ENCODE peak calls at places on chromosomes 7 and 10, in seven cellular contexts. I is IMR-90, U is H1, W is mesendoderm, R is H9, D is mesenchymal stem cell, V is neuronal stem cell. B is an unnamed sample.

GRCh38 chr7:81514546-81514945 is 255.3 kb downstream of the HGF start:
- DNase-seq in R (no peak), U (no peak), W (no peak), I (peak), V (no peak), D (peak), B (peak)

GRCh38 chr7:2517678-2518077 is 1.9 kb upstream of the LFNG start:
- DNase-seq in V (no peak), D (peak), U (no peak), R (no peak), I (peak), W (peak), B (no peak)

GRCh38 chr10:12919574-12919973 is 81.9 kb downstream of the CCDC3 start:
- DNase-seq in D (no peak), W (no peak), V (no peak), R (no peak), U (no peak), I (no peak), B (no peak)

GRCh38 chr7:538764-539685 is 19.4 kb upstream of the PDGFA start:
- DNase-seq in R (no peak), I (no peak), U (no peak), D (peak), W (peak), V (no peak), B (no peak)

GRCh38 chr10:125121003-125121402 is 39.4 kb downstream of the CTBP2 start:
- DNase-seq in U (no peak), R (no peak), W (no peak), I (no peak), D (no peak), V (no peak), B (peak)

GRCh38 chr7:40572810-40573470 is 438.1 kb downstream of the SUGCT start:
- DNase-seq in R (no peak), U (no peak), I (peak), V (no peak), W (no peak), D (peak), B (no peak)

GRCh38 chr7:312409-312808 is 22.4 kb downstream of the FOXL3 start:
- DNase-seq in I (no peak), R (no peak), W (no peak), D (no peak), U (no peak), V (no peak), B (no peak)

GRCh38 chr10:103951183-103951582 is 15.8 kb upstream of the SLK start:
- DNase-seq in W (no peak), I (no peak), V (no peak), U (no peak), D (no peak), R (no peak), B (no peak)

GRCh38 chr7:77923419-77923818 is 124.8 kb downstream of the PHTF2 start:
- DNase-seq in U (no peak), W (no peak), R (no peak), V (no peak), I (no peak), D (peak), B (no peak)

GRCh38 chr7:2651336-2651735 is 19.6 kb downstream of the TTYH3 start:
- DNase-seq in R (no peak), V (no peak), W (no peak), U (no peak), D (no peak), I (no peak), B (no peak)

GRCh38 chr10:132960071-132960472 is 17.7 kb upstream of the CFAP46 start:
- DNase-seq in R (peak), D (no peak), I (no peak), V (no peak), W (peak), U (no peak), B (no peak)

GRCh38 chr10:79239275-79239779 is 107.9 kb upstream of the PPIF start:
- DNase-seq in D (peak), W (peak), R (peak), I (peak), U (peak), V (peak), B (peak)

GRCh38 chr7:84194484-84195260 is at the start of gene SEMA3A:
- DNase-seq in D (peak), R (peak), V (peak), I (peak), U (no peak), W (peak), B (peak)

GRCh38 chr7:56046728-56047445 is 4.4 kb downstream of the PSPH start:
- DNase-seq in U (no peak), I (peak), W (no peak), R (no peak), D (peak), V (no peak), B (no peak)

GRCh38 chr7:98217623-98218582 is 6.7 kb downstream of the BHLHA15 start:
- DNase-seq in W (no peak), U (no peak), I (no peak), R (no peak), D (no peak), V (no peak), B (no peak)

GRCh38 chr10:28393956-28394568 is 91.2 kb upstream of the MPP7 start:
- DNase-seq in R (peak), I (peak), U (peak), W (peak), D (peak), V (peak), B (peak)

GRCh38 chr7:116886550-116887156 is 24.3 kb downstream of the CAPZA2 start:
- DNase-seq in U (no peak), R (no peak), D (no peak), I (no peak), W (no peak), V (no peak), B (no peak)

GRCh38 chr7:151408839-151409554 is 841 bp downstream of the WDR86 start:
- DNase-seq in R (peak), D (peak), W (peak), I (no peak), U (peak), V (no peak), B (no peak)

GRCh38 chr7:19020062-19020461 is 97.4 kb downstream of the TWIST1 start:
- DNase-seq in V (no peak), I (no peak), W (no peak), R (no peak), D (no peak), U (no peak), B (no peak)

GRCh38 chr7:40622830-40623507 is 488.2 kb downstream of the SUGCT start:
- DNase-seq in W (no peak), R (no peak), D (no peak), U (no peak), I (no peak), V (no peak), B (no peak)

GRCh38 chr10:77925410-77925794 is 1.2 kb downstream of the DLG5 start:
- DNase-seq in R (no peak), D (peak), V (no peak), W (peak), U (no peak), I (peak), B (no peak)

GRCh38 chr7:5695709-5696345 is 85.6 kb downstream of the RNF216 start:
- DNase-seq in V (no peak), I (peak), U (no peak), D (peak), W (no peak), R (no peak), B (peak)

GRCh38 chr7:125467996-125468854 is 538.6 kb upstream of the POT1 start:
- DNase-seq in V (no peak), R (peak), U (no peak), D (no peak), I (no peak), W (no peak), B (no peak)

GRCh38 chr10:61475449-61475873 is 22.3 kb upstream of the TMEM26 start:
- DNase-seq in D (peak), I (peak), W (no peak), U (no peak), V (no peak), R (no peak), B (no peak)

GRCh38 chr10:14585287-14586193 is 189.2 kb downstream of the FAM107B start:
- DNase-seq in U (no peak), W (peak), I (no peak), D (no peak), V (no peak), R (peak), B (no peak)

GRCh38 chr10:128934492-128934891 is 532.5 kb upstream of the MGMT start:
- DNase-seq in V (no peak), R (no peak), U (no peak), I (no peak), D (no peak), W (no peak), B (no peak)

GRCh38 chr10:132518572-132519381 is 18.8 kb upstream of the INPP5A start:
- DNase-seq in U (peak), D (peak), W (peak), V (no peak), R (peak), I (no peak), B (peak)

GRCh38 chr10:90635111-90635798 is 222.6 kb downstream of the HTR7 start:
- DNase-seq in V (no peak), R (peak), W (no peak), D (no peak), U (no peak), I (no peak), B (no peak)

GRCh38 chr7:76155938-76156337 is 45.8 kb upstream of the SRRM3 start:
- DNase-seq in I (peak), R (no peak), V (no peak), D (peak), W (no peak), U (no peak), B (peak)

GRCh38 chr10:28628184-28628893 is 49.0 kb upstream of the BAMBI start:
- DNase-seq in W (peak), D (peak), R (peak), I (peak), U (peak), V (peak), B (peak)

GRCh38 chr10:23869548-23869947 is 339.4 kb upstream of the KIAA1217 start:
- DNase-seq in D (no peak), U (no peak), V (no peak), I (no peak), W (no peak), R (no peak), B (no peak)

DNA sequence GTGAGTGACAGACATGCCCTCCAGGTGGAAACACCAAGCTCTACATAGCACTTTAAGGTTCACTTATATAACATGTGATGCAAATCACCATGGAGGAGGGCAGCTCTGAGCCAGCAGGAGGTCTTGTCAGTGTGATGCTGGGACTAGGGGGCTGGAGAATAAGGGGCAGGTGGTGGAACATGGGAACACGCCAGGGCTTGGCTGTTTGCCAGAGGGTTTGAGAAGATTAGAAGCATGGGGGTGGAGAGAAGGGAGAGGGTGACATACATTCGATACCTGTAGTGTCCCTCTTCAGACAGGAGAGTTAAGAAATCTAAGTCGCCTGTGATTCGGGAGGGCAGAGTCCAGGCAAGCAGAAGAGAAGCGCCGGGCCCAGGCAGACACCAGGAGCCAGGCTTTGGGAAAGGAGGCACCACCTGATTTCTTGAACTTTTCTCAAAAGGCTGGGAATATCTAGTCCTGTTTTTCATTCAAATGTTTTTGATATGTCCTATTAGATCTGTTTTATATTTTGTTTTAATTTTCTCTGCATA is 16.9 kb upstream of the LAMB4 start:
- DNase-seq in R (no peak), D (no peak), W (no peak), U (no peak), V (no peak), I (no peak), B (no peak)
- H3K18ac ChIP-seq in R (no peak), D (no peak), W (no peak), U (no peak), V (no peak), I (no peak), B (no peak)

GRCh38 chr7:67346126-67346525 is 349.5 kb downstream of the TYW1 start:
- DNase-seq in D (no peak), V (no peak), W (peak), R (no peak), I (no peak), U (no peak), B (no peak)
- H3K18ac ChIP-seq in D (no peak), V (no peak), W (no peak), R (no peak), I (no peak), U (no peak), B (no peak)

DNA sequence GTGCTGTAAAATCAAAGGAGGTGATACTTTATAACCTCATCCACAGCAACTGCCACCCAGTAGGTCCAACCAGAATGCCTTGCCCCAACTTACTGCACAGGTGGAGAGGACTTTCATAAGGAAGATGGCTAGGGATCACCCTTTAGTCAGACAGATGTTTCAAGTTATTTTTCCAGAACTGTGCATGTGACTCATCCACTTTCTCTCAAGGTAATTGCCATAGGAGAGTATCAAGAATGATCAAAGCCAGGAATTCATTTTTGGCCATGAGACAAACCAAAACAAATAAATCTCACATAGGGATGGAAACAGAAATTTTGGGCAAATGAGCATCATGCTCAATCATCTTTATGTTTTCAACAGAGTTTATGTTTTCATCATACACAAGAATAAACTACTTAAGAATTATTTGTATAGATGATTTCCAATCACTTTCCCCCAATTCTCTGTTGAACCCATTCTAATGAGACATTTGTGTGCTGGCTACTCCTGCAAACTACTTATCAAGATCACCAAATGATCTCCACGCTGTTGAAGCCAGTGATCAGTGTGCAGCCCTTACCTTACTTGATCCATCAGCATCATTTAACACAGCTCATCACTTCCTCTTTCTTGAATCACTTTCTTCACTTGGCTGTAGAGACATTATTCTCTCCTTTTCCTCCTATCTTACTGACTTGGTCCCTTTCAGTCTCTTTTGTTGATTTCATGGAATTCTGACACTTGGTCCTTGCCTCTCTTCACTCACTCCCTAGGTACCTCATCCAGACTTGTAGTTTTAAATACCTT is 74.0 kb downstream of the SLC16A9 start:
- DNase-seq in I (no peak), W (no peak), V (no peak), U (no peak), D (no peak), R (no peak), B (no peak)
- H3K18ac ChIP-seq in I (no peak), W (no peak), V (no peak), U (no peak), D (no peak), R (no peak), B (no peak)

DNA sequence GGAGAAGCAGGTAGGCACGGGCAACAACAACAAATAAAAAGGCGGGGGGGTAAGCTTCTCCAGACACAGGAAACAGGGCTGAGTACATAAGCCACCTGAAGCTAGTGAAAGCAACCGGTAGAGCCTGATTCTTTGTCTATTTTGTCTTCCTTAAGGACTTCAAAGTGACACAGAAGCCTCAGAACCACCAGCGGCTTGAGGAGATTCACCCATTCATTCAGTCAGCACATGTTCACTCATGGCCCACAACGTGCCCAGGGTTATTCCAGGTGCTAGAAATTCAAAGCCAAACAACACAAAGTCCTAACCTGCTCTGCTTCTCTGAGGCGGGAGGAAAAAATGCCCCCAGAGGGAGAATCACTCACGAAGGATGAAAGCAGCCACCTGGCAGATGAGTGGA is 69.3 kb upstream of the C7orf33 start:
- DNase-seq in D (no peak), U (no peak), W (no peak), R (no peak), I (no peak), V (no peak), B (peak)
- H3K18ac ChIP-seq in D (no peak), U (peak), W (no peak), R (no peak), I (no peak), V (no peak), B (no peak)

GRCh38 chr7:128214463-128214862 is 26.6 kb upstream of the LEP start:
- DNase-seq in D (no peak), U (no peak), V (no peak), R (no peak), W (no peak), I (no peak), B (no peak)
- H3K18ac ChIP-seq in D (no peak), U (no peak), V (no peak), R (no peak), W (no peak), I (no peak), B (no peak)

DNA sequence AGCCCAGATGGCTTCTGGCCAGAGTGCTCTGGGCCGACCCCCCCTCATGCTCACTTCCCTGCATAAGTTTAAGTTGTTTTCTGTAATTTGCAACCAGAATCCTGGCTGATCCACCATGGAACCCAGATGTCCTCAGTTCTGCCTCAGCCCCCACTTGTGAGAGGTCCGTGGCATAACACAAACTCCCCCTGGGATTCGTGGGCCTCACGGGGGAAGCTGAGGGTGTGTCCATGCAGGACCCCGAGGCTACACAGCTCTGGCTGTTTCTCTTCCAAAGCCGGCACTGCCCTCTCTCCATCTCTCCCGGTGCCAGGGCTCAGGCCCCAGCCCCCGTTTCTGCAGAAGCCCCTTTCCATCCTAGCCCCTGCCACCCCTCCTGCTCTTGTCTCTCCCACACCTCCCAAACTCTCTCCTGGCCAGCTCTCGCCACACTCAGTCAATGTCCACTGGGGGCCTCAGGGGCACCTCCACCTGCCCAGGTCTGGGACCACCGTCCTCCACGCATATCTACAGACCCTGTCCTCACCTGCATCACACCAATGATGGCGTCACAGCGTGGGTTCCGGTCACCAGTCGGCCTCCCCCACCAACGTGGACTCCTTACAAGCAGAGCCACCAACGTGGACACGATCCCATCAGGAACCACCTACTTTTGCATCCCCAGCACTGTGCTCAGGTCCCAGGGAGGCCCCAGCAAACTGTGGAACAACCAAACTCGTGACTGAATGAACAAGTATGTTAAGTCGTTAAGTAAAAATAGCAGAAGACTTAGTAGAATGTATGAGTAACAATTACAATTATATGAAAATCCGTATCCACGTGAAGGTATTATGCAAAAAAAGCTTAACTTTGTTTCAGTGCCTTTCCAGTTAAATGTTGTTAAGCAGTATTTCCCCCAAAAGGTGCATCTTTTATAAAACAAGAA is 38.5 kb downstream of the DIP2C start:
- DNase-seq in V (no peak), U (no peak), R (no peak), W (no peak), I (peak), D (no peak), B (no peak)
- H3K18ac ChIP-seq in V (peak), U (no peak), R (no peak), W (no peak), I (peak), D (peak), B (no peak)

DNA sequence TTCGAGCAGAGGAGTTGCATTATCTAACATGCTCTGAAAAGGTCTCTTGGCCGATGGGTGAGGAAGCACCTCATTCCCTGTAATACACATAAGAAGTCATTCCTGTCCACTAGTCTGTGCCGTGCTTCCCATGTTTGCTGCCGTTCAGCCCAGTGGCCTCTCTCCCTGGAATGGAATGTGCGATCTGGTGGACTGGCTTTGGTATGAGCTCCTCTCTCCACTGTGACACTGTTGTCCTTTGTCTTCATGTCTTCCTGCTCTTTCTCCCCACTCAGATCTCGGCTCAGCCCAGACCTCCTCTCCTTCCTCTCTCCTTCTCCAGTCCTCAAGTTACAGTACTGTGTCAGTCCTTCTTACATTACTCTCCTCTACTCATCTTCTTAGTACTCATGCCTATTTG is 192.8 kb upstream of the KLF6 start:
- DNase-seq in W (no peak), I (no peak), U (no peak), R (no peak), D (no peak), V (no peak), B (no peak)
- H3K18ac ChIP-seq in W (no peak), I (peak), U (no peak), R (no peak), D (peak), V (peak), B (no peak)

GRCh38 chr10:95651346-95652115 is 5.0 kb downstream of the ALDH18A1 start:
- DNase-seq in D (no peak), W (no peak), I (peak), R (no peak), U (no peak), V (no peak), B (peak)
- H3K18ac ChIP-seq in D (no peak), W (no peak), I (no peak), R (no peak), U (no peak), V (no peak), B (no peak)

GRCh38 chr7:7060828-7061599 is 121.3 kb upstream of the C1GALT1 start:
- DNase-seq in D (no peak), I (no peak), W (no peak), R (no peak), U (no peak), V (no peak), B (no peak)
- H3K18ac ChIP-seq in D (no peak), I (no peak), W (no peak), R (no peak), U (no peak), V (no peak), B (no peak)

GRCh38 chr10:75028748-75029147 is 82.7 kb upstream of the SAMD8 start:
- DNase-seq in D (no peak), V (no peak), R (no peak), W (no peak), U (no peak), I (no peak), B (no peak)
- H3K18ac ChIP-seq in D (no peak), V (no peak), R (no peak), W (no peak), U (no peak), I (no peak), B (no peak)

B was measured in trophoblast cell.